ENCODE peak calls at places on chromosome 11, in six cellular contexts. E is trophoblast cell, C is IMR-90, K is H1, O is neuronal stem cell, M is mesenchymal stem cell. N is an unnamed sample.

GRCh38 chr11:71572811-71573210 is 7.4 kb downstream of the KRTAP5-10 start:
- DNase-seq in E (no peak), C (no peak), K (no peak), O (no peak), M (no peak), N (no peak)

GRCh38 chr11:121067026-121067425 is 34.0 kb upstream of the TECTA start:
- DNase-seq in E (no peak), C (no peak), K (no peak), O (no peak), M (no peak), N (no peak)

GRCh38 chr11:47532597-47533213 is 20.2 kb downstream of the CELF1 start:
- DNase-seq in E (no peak), C (peak), K (no peak), O (no peak), M (peak), N (no peak)

GRCh38 chr11:86740628-86741488 is 59.5 kb upstream of the PRSS23 start:
- DNase-seq in E (peak), C (peak), K (no peak), O (peak), M (peak), N (peak)

GRCh38 chr11:17550455-17551346 is 3.6 kb downstream of the OTOG start:
- DNase-seq in E (no peak), C (no peak), K (no peak), O (no peak), M (peak), N (no peak)

GRCh38 chr11:46114378-46114777 is 6.9 kb downstream of the PHF21A start:
- DNase-seq in E (no peak), C (no peak), K (no peak), O (no peak), M (no peak), N (no peak)

GRCh38 chr11:37788141-37788877 is 1190.3 kb upstream of the RAG2 start:
- DNase-seq in E (no peak), C (peak), K (no peak), O (no peak), M (peak), N (no peak)

GRCh38 chr11:74689666-74690065 is 41.6 kb downstream of the CHRDL2 start:
- DNase-seq in E (no peak), C (peak), K (no peak), O (no peak), M (no peak), N (no peak)

GRCh38 chr11:111379500-111380136 is 543 bp upstream of the POU2AF1 start:
- DNase-seq in E (no peak), C (no peak), K (no peak), O (no peak), M (no peak), N (no peak)

GRCh38 chr11:10395196-10395897 is 59.7 kb upstream of the AMPD3 start:
- DNase-seq in E (peak), C (peak), K (peak), O (no peak), M (peak), N (no peak)

GRCh38 chr11:10394229-10395100 is 60.6 kb upstream of the AMPD3 start:
- DNase-seq in E (peak), C (peak), K (peak), O (no peak), M (peak), N (no peak)

GRCh38 chr11:10398525-10398924 is 56.5 kb upstream of the AMPD3 start:
- DNase-seq in E (peak), C (no peak), K (peak), O (no peak), M (peak), N (no peak)

GRCh38 chr11:10397226-10397987 is 57.7 kb upstream of the AMPD3 start:
- DNase-seq in E (peak), C (peak), K (peak), O (no peak), M (no peak), N (no peak)

DNA sequence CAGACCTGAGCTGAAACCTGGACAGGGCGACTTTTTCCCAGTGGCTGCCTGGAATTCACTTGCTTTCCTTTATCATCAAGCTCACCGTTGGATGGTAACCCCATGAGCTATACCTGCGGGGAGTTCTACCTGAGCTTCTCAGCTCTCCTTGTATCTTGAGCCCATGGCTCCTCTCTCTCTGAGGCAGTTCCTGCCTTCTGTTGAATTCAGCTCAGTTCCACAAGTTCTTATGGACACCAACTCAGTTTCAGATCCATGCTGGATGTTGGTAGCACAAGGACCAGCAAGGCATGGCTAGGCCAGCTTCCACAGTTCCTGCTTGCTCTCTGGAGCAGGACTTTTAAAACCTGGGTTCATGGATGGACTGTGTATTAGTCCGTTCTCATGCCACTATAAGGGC is 58.3 kb upstream of the AMPD3 start:
- DNase-seq in E (no peak), C (no peak), K (peak), O (no peak), M (no peak), N (no peak)
- H4K91ac ChIP-seq in E (no peak), C (peak), K (no peak), O (no peak), M (no peak), N (no peak)

DNA sequence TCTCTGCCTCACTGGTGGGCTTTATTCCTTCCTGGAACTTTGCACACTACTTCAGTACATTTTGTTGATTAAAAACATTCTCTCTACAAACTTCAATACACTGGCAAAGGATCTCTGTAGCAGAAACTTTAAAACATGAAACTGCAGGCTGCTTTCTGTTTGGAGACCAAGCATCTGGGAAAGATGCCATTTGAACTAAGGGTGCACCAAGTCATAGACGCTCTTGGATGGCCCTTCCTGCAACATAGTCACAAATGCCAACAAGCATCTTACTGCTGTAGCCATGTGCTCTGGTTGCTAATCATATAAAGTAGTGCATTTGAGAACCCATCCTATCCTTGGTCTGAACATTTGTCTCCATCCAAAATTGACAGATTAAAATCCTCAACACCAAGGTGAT is 56.4 kb downstream of the SNX19 start:
- DNase-seq in E (no peak), C (no peak), K (no peak), O (no peak), M (no peak), N (no peak)
- H4K91ac ChIP-seq in E (no peak), C (peak), K (no peak), O (no peak), M (no peak), N (no peak)

GRCh38 chr11:76361365-76361764 is 19.6 kb downstream of the THAP12 start:
- DNase-seq in E (no peak), C (no peak), K (no peak), O (no peak), M (no peak), N (no peak)
- H4K91ac ChIP-seq in E (no peak), C (no peak), K (no peak), O (no peak), M (no peak), N (no peak)

GRCh38 chr11:70409871-70410270 is 11.5 kb downstream of the CTTN start:
- DNase-seq in E (no peak), C (no peak), K (no peak), O (no peak), M (no peak), N (no peak)

GRCh38 chr11:70411713-70412452 is 13.6 kb downstream of the CTTN start:
- DNase-seq in E (no peak), C (no peak), K (no peak), O (no peak), M (no peak), N (no peak)

GRCh38 chr11:70409437-70409836 is 11.1 kb downstream of the CTTN start:
- DNase-seq in E (no peak), C (no peak), K (no peak), O (no peak), M (no peak), N (no peak)

GRCh38 chr11:70407814-70408213 is 9.5 kb downstream of the CTTN start:
- DNase-seq in E (no peak), C (no peak), K (no peak), O (no peak), M (no peak), N (no peak)

DNA sequence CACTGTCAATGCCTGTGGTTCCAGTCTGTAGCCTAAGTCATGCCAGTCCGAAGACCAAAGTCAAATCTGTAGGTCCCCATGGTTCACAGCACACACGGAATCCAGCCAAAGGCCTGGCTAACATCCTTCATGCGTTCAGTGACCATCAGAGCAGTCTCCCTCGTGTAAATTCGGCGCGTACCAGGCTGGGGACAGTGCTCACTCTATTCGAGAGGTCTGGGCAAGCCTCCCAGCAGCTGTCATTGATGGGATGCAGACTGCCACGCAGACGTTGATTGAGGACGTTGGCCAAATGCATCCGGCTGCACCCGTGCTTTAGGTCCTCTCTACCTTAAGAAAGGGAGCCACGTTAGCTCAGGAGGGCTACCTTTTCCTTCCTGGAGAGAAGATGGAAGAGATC is 11.9 kb downstream of the CTTN start:
- DNase-seq in E (no peak), C (no peak), K (no peak), O (no peak), M (no peak), N (no peak)
- H4K91ac ChIP-seq in E (no peak), C (no peak), K (no peak), O (no peak), M (no peak), N (no peak)